ENCODE peak calls at places on chromosomes 16 and 17, in four cellular contexts. One of them, this sample, is unnamed. For H3K36me3, the result is how much of the 10 kb centered on the place peaks cover.

GRCh38 chr17:27320222-27320560 is 26.3 kb downstream of the WSB1 start:
- DNase-seq in body of pancreas: no peak
- DNase-seq in GM12878: no peak
- DNase-seq in tibial nerve: no peak
- DNase-seq in this sample: no peak

GRCh38 chr16:30715777-30716445 is 16.9 kb downstream of the SRCAP start:
- DNase-seq in GM12878: no peak
- DNase-seq in body of pancreas: no peak
- DNase-seq in tibial nerve: no peak
- DNase-seq in this sample: no peak

GRCh38 chr17:519450-520212 is 167.0 kb upstream of the RPH3AL start:
- DNase-seq in GM12878: no peak
- DNase-seq in tibial nerve: no peak
- DNase-seq in body of pancreas: no peak
- DNase-seq in this sample: no peak

GRCh38 chr17:32298298-32298697 is 32.7 kb downstream of the RHBDL3 start:
- DNase-seq in tibial nerve: no peak
- DNase-seq in body of pancreas: no peak
- DNase-seq in GM12878: no peak
- DNase-seq in this sample: no peak

GRCh38 chr17:72176902-72177660 is 56.3 kb downstream of the SOX9 start:
- DNase-seq in tibial nerve: no peak
- DNase-seq in GM12878: no peak
- DNase-seq in body of pancreas: no peak
- DNase-seq in this sample: no peak

GRCh38 chr17:48483471-48484131 is 47.2 kb downstream of the HOXB1 start:
- DNase-seq in tibial nerve: no peak
- DNase-seq in GM12878: no peak
- DNase-seq in body of pancreas: peak
- DNase-seq in this sample: no peak

GRCh38 chr17:50943575-50943933 is 77.4 kb upstream of the TOB1 start:
- DNase-seq in GM12878: no peak
- DNase-seq in tibial nerve: peak
- DNase-seq in body of pancreas: peak
- DNase-seq in this sample: peak

GRCh38 chr17:59425085-59425901 is 93.8 kb downstream of the YPEL2 start:
- DNase-seq in GM12878: no peak
- DNase-seq in body of pancreas: no peak
- DNase-seq in tibial nerve: no peak
- DNase-seq in this sample: no peak

GRCh38 chr17:48439473-48439872 is 9.5 kb upstream of the SKAP1 start:
- DNase-seq in GM12878: no peak
- DNase-seq in body of pancreas: no peak
- DNase-seq in tibial nerve: no peak
- DNase-seq in this sample: no peak

GRCh38 chr17:31649302-31649701 is 209.7 kb downstream of the COPRS start:
- DNase-seq in tibial nerve: no peak
- DNase-seq in GM12878: no peak
- DNase-seq in body of pancreas: no peak
- DNase-seq in this sample: peak

GRCh38 chr17:7697828-7698588 is 7.0 kb upstream of the EFNB3 start:
- DNase-seq in GM12878: no peak
- DNase-seq in tibial nerve: no peak
- DNase-seq in body of pancreas: no peak
- DNase-seq in this sample: no peak

GRCh38 chr16:1495281-1496262 is 2.4 kb downstream of the TELO2 start:
- DNase-seq in GM12878: no peak
- DNase-seq in body of pancreas: no peak
- DNase-seq in tibial nerve: no peak
- DNase-seq in this sample: no peak

GRCh38 chr17:29575511-29576213 is 7.2 kb downstream of the TP53I13 start:
- DNase-seq in tibial nerve: no peak
- DNase-seq in body of pancreas: peak
- DNase-seq in GM12878: no peak
- DNase-seq in this sample: no peak

GRCh38 chr17:41178341-41178740 is 320 bp upstream of the KRTAP4-2 start:
- DNase-seq in body of pancreas: no peak
- DNase-seq in tibial nerve: no peak
- DNase-seq in GM12878: no peak
- DNase-seq in this sample: no peak

GRCh38 chr17:74545456-74546230 is at the start of gene CD300C:
- DNase-seq in body of pancreas: no peak
- DNase-seq in tibial nerve: no peak
- DNase-seq in GM12878: no peak
- DNase-seq in this sample: no peak

GRCh38 chr17:74490716-74491115 is 24.3 kb downstream of the CD300A start:
- DNase-seq in tibial nerve: no peak
- DNase-seq in GM12878: no peak
- DNase-seq in body of pancreas: no peak
- DNase-seq in this sample: peak

GRCh38 chr17:72494576-72494975 is 373.8 kb downstream of the SOX9 start:
- DNase-seq in body of pancreas: no peak
- DNase-seq in tibial nerve: no peak
- DNase-seq in GM12878: no peak
- DNase-seq in this sample: no peak

GRCh38 chr17:64256913-64257807 is 5.9 kb downstream of the TEX2 start:
- DNase-seq in GM12878: no peak
- DNase-seq in body of pancreas: no peak
- DNase-seq in tibial nerve: no peak
- DNase-seq in this sample: no peak

GRCh38 chr17:77071925-77072490 is 68.8 kb upstream of the SEC14L1 start:
- DNase-seq in tibial nerve: no peak
- DNase-seq in GM12878: no peak
- DNase-seq in body of pancreas: no peak
- DNase-seq in this sample: no peak

GRCh38 chr17:42311240-42312034 is 23.1 kb downstream of the STAT5A start:
- DNase-seq in GM12878: no peak
- DNase-seq in tibial nerve: peak
- DNase-seq in body of pancreas: peak
- DNase-seq in this sample: no peak

GRCh38 chr17:46795379-46795952 is 23.0 kb downstream of the WNT3 start:
- DNase-seq in GM12878: no peak
- DNase-seq in body of pancreas: no peak
- DNase-seq in tibial nerve: no peak
- DNase-seq in this sample: no peak

GRCh38 chr16:2483160-2483559 is 8.2 kb downstream of the TBC1D24 start:
- DNase-seq in GM12878: no peak
- DNase-seq in tibial nerve: no peak
- DNase-seq in body of pancreas: peak
- DNase-seq in this sample: no peak

GRCh38 chr17:72683506-72684404 is 408.7 kb downstream of the SLC39A11 start:
- DNase-seq in GM12878: no peak
- DNase-seq in body of pancreas: peak
- DNase-seq in tibial nerve: no peak
- DNase-seq in this sample: no peak

GRCh38 chr17:38584350-38584925 is 21.3 kb downstream of the SRCIN1 start:
- DNase-seq in tibial nerve: peak
- DNase-seq in GM12878: no peak
- DNase-seq in body of pancreas: peak
- DNase-seq in this sample: no peak

GRCh38 chr16:47008612-47009011 is 35.1 kb upstream of the DNAJA2 start:
- DNase-seq in body of pancreas: no peak
- DNase-seq in tibial nerve: no peak
- DNase-seq in GM12878: no peak
- DNase-seq in this sample: no peak

GRCh38 chr17:57226793-57227192 is 29.5 kb upstream of the MSI2 start:
- DNase-seq in tibial nerve: no peak
- DNase-seq in body of pancreas: no peak
- DNase-seq in GM12878: no peak
- DNase-seq in this sample: no peak

DNA sequence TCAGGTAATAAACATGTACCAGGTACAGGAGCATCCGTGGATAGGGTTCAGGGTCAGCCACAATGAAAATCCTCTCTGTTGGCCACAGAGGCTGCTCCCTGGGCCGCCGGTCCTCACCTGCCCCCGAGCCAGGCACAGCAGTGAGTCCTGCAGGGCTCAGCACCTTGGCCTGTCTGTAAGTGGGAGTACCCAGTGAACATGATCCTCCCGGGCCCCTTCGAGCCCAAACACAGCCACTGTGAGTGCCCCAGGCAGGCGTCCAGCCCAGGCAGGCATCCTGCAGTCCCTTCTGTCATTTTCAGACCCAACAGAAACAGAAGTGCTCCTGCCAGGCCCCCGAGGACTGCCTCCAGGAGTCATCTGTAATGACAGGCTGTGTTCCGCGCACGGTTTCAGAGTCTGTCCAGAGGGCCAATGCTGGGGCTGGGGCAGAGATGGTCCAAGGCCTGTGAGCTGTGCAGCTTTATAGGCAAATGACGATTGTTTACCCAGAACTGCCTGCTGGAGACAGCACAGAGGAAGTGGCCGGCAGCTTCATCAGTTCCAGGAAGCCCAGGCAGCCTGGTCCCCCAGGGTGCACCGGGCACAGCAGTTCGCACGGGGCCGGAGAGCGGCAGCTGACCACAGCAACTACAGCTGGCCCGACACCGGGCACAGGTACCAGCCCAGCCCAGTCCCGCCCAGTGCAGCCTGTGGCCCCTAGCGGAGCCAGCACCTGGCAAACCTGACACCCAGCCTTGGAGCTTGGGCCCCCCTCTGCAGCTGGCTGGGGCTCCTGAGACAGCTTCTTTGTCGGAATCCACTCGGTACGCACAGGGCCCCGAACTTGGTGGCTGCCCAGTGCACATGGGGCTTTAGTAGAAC is 13.2 kb downstream of the SLC7A5 start:
- DNase-seq in GM12878: no peak
- DNase-seq in tibial nerve: no peak
- DNase-seq in body of pancreas: peak
- DNase-seq in this sample: no peak
- TF ChIP-seq POLR2A in GM12878: peak
- TF ChIP-seq POLR2A in tibial nerve: no peak
- TF ChIP-seq POLR2A in body of pancreas: peak
- TF ChIP-seq POLR2A in this sample: no peak

DNA sequence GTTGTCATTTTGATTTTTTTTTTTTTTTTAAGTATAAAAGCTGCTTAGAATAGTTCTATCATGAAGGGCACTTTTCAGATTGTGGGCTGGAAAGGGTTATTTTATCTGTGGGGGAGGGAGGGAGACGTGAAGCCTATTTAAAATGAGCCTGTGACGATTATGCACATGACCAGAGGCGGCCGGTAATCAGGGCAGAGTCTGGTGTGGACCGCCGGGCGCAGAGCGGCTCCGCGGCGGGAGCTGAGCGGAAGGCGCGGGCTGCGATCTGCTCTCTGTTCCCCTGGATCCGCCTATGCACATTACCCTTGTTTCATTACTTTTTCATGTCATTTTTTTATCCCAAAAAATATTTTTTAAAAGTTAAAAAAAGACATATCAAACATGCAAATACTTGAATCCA is 23.5 kb downstream of the TMC6 start:
- DNase-seq in GM12878: no peak
- DNase-seq in body of pancreas: no peak
- DNase-seq in tibial nerve: no peak
- DNase-seq in this sample: no peak
- H3K36me3 ChIP-seq in GM12878: under half
- H3K36me3 ChIP-seq in body of pancreas: under half
- H3K36me3 ChIP-seq in tibial nerve: under half
- H3K36me3 ChIP-seq in this sample: under half

GRCh38 chr16:68299571-68300453 is 10.9 kb downstream of the SLC7A6OS start:
- DNase-seq in tibial nerve: no peak
- DNase-seq in body of pancreas: no peak
- DNase-seq in GM12878: no peak
- DNase-seq in this sample: no peak
- TF ChIP-seq POLR2A in tibial nerve: no peak
- TF ChIP-seq POLR2A in body of pancreas: no peak
- TF ChIP-seq POLR2A in GM12878: no peak
- TF ChIP-seq POLR2A in this sample: no peak

DNA sequence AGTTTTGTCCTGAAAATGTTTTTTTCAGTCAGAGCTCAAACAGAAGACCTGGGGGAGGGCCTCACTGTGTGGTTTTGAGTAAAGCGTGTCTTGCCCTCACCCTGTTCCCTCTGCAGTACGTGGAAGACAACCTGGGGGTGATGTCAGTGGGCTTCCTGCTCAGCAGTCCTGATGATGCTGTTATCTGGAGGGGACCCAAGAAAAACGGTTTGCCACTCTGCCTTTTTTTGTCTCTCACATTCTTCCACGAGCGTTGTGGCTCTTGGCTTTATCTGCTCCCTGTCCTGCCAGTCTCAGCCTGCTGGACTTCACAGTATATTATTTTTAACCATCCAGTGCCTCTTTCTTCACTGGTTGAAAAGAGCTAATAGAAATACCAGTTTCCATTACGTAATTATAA is 12.9 kb downstream of the NUBP1 start:
- DNase-seq in tibial nerve: no peak
- DNase-seq in body of pancreas: no peak
- DNase-seq in GM12878: no peak
- DNase-seq in this sample: no peak
- H3K36me3 ChIP-seq in tibial nerve: under half
- H3K36me3 ChIP-seq in body of pancreas: under half
- H3K36me3 ChIP-seq in GM12878: under half
- H3K36me3 ChIP-seq in this sample: under half

DNA sequence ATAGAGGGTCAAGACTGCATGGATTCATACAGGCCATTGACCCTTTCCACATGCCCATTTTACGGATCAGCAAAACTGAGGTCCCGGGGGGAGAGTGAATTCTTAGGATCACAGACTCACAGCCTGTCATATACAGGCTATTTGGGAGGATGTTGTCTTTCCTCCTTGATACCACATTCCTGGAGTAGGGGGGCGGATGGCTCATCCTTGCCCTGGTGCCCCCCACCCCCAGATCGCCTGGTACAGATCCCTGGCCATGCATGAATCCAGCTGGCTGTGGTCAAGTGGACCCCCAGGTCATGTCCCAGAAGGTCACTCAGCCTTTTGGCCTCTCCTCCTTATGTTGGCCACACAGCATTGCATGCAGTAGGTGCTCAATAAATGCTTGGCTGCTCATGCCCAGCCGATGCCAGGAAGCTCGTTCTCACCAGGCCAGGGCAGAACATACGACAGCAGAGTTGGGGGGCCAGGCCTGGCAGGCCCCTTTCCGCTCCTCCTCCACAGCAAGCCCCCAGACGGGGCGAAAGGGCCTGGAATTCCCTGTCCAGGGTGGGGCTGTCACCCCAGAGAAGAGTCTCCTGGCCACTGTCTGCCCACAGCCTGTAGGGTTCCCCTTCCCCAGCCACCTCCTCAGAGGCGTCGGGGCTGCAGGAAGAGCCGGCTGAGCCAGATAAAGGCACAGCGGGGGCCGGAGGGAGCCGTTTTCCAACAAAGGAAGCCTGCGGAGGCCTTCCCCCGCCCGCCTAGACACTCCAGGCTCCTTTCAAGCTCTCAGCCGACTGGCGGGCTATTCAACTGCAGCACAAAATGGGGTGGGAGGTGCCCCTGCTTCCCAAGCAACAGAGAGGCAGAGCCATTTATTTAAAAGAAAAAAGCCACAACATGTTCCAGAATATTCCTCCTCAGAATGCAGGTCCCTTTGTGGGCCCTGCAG is 215.7 kb upstream of the CIBAR2 start:
- DNase-seq in tibial nerve: no peak
- DNase-seq in GM12878: no peak
- DNase-seq in body of pancreas: no peak
- DNase-seq in this sample: no peak
- TF ChIP-seq POLR2A in tibial nerve: no peak
- TF ChIP-seq POLR2A in GM12878: no peak
- TF ChIP-seq POLR2A in body of pancreas: no peak
- TF ChIP-seq POLR2A in this sample: no peak